ENCODE peak calls at places on chromosomes 4 and X, in eight cellular contexts. F, V, D, K, A, O, C and G are unnamed samples.
A peak's percentile ranks its signal among the peaks of the same experiment; 100 is the strongest.

GRCh38 chrX:134669378-134670098 is 11.3 kb upstream of the PLAC1 start:
- DNase-seq in F (no peak), V (peak; percentile 66), D (no peak), K (no peak), A (peak; percentile 15), O (no peak), C (peak; percentile 90), G (no peak)

GRCh38 chr4:129254126-129254525 is 158.2 kb downstream of the C4orf33 start:
- DNase-seq in F (no peak), V (no peak), D (no peak), K (no peak), A (no peak), O (no peak), C (no peak), G (no peak)

GRCh38 chr4:79898055-79898454 is 175.0 kb downstream of the ANTXR2 start:
- DNase-seq in F (no peak), V (no peak), D (no peak), K (no peak), A (no peak), O (no peak), C (no peak), G (no peak)

GRCh38 chr4:85457752-85458467 is 17.0 kb upstream of the ARHGAP24 start:
- DNase-seq in F (no peak), V (no peak), D (no peak), K (no peak), A (peak; percentile 21), O (no peak), C (no peak), G (no peak)

GRCh38 chr4:101762544-101762943 is 28.0 kb upstream of the BANK1 start:
- DNase-seq in F (no peak), V (no peak), D (no peak), K (no peak), A (no peak), O (no peak), C (no peak), G (no peak)

GRCh38 chr4:186728631-186729271 is 5.1 kb upstream of the FAT1 start:
- DNase-seq in F (no peak), V (no peak), D (no peak), K (no peak), A (no peak), O (no peak), C (peak; percentile 9), G (no peak)

GRCh38 chr4:108596389-108596788 is 24.0 kb upstream of the RPL34 start:
- DNase-seq in F (no peak), V (no peak), D (no peak), K (no peak), A (no peak), O (no peak), C (peak; percentile 16), G (no peak)

GRCh38 chrX:28981952-28982351 is 394.7 kb downstream of the IL1RAPL1 start:
- DNase-seq in F (no peak), V (no peak), D (no peak), K (no peak), A (no peak), O (no peak), C (no peak), G (no peak)

GRCh38 chrX:150977411-150978162 is 5.5 kb upstream of the HMGB3 start:
- DNase-seq in F (no peak), V (peak; percentile 29), D (no peak), K (no peak), A (no peak), O (no peak), C (no peak), G (no peak)

GRCh38 chrX:141897690-141898089 is 6.0 kb upstream of the MAGEC1 start:
- DNase-seq in F (no peak), V (no peak), D (no peak), K (no peak), A (no peak), O (no peak), C (no peak), G (no peak)

GRCh38 chrX:29952016-29952415 is 263.3 kb upstream of the MAGEB2 start:
- DNase-seq in F (no peak), V (no peak), D (no peak), K (no peak), A (no peak), O (no peak), C (no peak), G (no peak)

GRCh38 chr4:21948347-21949072 is at the start of gene KCNIP4:
- DNase-seq in F (peak; percentile 51), V (no peak), D (peak; percentile 39), K (peak; percentile 77), A (no peak), O (peak; percentile 66), C (peak; percentile 5), G (peak; percentile 83)

GRCh38 chr4:91851456-91851855 is 452.3 kb upstream of the GRID2 start:
- DNase-seq in F (no peak), V (no peak), D (no peak), K (no peak), A (no peak), O (no peak), C (no peak), G (no peak)

GRCh38 chr4:127586922-127587571 is 45.7 kb upstream of the INTU start:
- DNase-seq in F (no peak), V (no peak), D (no peak), K (peak; percentile 25), A (no peak), O (no peak), C (peak; percentile 12), G (no peak)

GRCh38 chr4:151835467-151835866 is 74.7 kb upstream of the GATB start:
- DNase-seq in F (no peak), V (no peak), D (no peak), K (no peak), A (no peak), O (no peak), C (no peak), G (no peak)

GRCh38 chrX:71992711-71993110 is 82.1 kb downstream of the NHSL2 start:
- DNase-seq in F (no peak), V (no peak), D (no peak), K (no peak), A (no peak), O (no peak), C (no peak), G (no peak)

GRCh38 chrX:46278591-46278990 is 266.6 kb downstream of the ZNF674 start:
- DNase-seq in F (no peak), V (no peak), D (no peak), K (no peak), A (no peak), O (no peak), C (no peak), G (no peak)

GRCh38 chrX:46279925-46280313 is 265.3 kb downstream of the ZNF674 start:
- DNase-seq in F (no peak), V (no peak), D (no peak), K (no peak), A (no peak), O (no peak), C (peak; percentile 35), G (no peak)

DNA sequence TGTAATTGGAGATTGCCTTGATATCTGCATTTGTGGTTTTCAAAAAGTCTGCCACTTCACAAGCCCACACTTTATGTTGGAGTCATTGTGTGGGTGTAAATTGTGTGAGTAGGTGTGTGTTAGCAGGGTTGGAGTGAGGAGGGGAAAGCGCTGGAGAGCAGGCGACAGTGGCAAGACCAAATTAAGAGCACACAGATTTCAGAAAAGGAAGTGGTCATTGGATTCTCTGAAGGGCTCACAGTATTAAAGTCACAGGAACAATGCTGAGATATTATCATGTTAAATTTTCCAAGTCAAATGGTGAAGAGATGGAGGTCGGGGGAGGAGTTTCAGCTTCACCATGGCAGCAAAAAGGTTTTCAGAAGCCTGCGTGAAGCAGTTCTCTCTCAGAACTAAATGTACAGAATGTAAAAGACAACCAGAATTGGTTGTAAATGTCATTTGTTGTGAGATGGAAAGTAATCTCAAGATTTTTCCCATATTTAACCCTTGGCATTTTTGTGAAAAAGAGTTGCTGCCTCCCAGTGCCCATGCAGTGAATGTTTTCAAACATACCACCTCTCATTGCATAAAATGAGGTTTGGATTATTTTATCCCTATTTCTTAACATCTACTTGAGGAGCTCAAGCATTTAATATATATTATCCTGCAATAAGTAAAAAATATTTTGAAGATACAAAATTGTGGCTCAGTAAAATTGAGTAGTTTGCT is 265.9 kb downstream of the ZNF674 start:
- DNase-seq in F (no peak), V (no peak), D (no peak), K (no peak), A (no peak), O (no peak), C (no peak), G (no peak)
- TF ChIP-seq CTCF in F (no peak), V (no peak), D (no peak), K (no peak), A (no peak), O (no peak), C (no peak), G (peak; percentile 42)

GRCh38 chr4:25367004-25367621 is 9.9 kb upstream of the ANAPC4 start:
- DNase-seq in F (no peak), V (no peak), D (no peak), K (no peak), A (no peak), O (no peak), C (peak; percentile 29), G (no peak)
- TF ChIP-seq CTCF in F (peak; percentile 24), V (no peak), D (peak; percentile 88), K (peak; percentile 68), A (no peak), O (no peak), C (peak; percentile 48), G (peak; percentile 70)

GRCh38 chr4:184099541-184099966 is 118.1 kb downstream of the ENPP6 start:
- DNase-seq in F (no peak), V (no peak), D (no peak), K (peak; percentile 23), A (no peak), O (no peak), C (no peak), G (no peak)

GRCh38 chr4:184096561-184097239 is 121.0 kb downstream of the ENPP6 start:
- DNase-seq in F (no peak), V (no peak), D (no peak), K (no peak), A (no peak), O (no peak), C (peak; percentile 1), G (no peak)

GRCh38 chr4:184097815-184098214 is 119.9 kb downstream of the ENPP6 start:
- DNase-seq in F (no peak), V (no peak), D (no peak), K (no peak), A (no peak), O (no peak), C (no peak), G (no peak)

GRCh38 chr4:184099033-184099432 is 118.6 kb downstream of the ENPP6 start:
- DNase-seq in F (no peak), V (no peak), D (no peak), K (no peak), A (no peak), O (no peak), C (no peak), G (no peak)

GRCh38 chr4:184097240-184097619 is 120.4 kb downstream of the ENPP6 start:
- DNase-seq in F (peak; percentile 78), V (peak; percentile 81), D (no peak), K (peak; percentile 22), A (peak; percentile 34), O (no peak), C (no peak), G (no peak)
- TF ChIP-seq CTCF in F (no peak), V (no peak), D (no peak), K (no peak), A (no peak), O (no peak), C (no peak), G (no peak)

DNA sequence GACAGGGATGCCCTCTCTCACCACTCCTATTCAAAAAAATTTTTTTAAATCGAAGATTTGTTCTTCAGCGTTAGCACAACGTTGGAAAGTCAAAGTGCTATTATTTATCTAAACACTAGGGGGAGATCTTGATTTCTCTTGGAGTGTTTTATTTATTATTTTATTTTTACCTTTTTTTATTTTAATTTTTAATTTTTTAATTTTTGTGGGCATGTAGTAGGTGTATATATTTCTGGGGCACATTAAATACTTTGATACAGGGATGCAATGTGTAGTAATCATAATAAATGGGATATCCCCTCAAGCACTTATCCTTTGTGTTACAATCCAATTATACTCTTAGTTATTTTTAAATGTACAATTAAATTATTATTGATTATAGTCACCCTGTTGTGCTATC is 37.4 kb upstream of the SLC10A4 start:
- DNase-seq in F (no peak), V (no peak), D (no peak), K (no peak), A (no peak), O (no peak), C (no peak), G (no peak)
- TF ChIP-seq CTCF in F (no peak), V (no peak), D (peak; percentile 75), K (peak; percentile 53), A (no peak), O (peak; percentile 30), C (peak; percentile 23), G (peak; percentile 64)